ENCODE peak calls at places on chromosomes 16 and 17, in nine cellular contexts. N, X, I, Q, O, D, K, J and T are unnamed samples.

GRCh38 chr16:12210925-12211869 is 234.7 kb downstream of the SNX29 start:
- DNase-seq in Q (no peak), D (no peak), I (no peak), N (no peak), J (no peak), X (no peak), O (no peak), K (no peak), T (no peak)

GRCh38 chr16:73192227-73192894 is 144.4 kb upstream of the ZFHX3 start:
- DNase-seq in J (no peak), X (no peak), N (no peak), Q (no peak), O (peak), K (no peak), I (no peak), D (no peak), T (no peak)

GRCh38 chr17:28101919-28102318 is 59.4 kb downstream of the NLK start:
- DNase-seq in X (no peak), J (no peak), O (no peak), D (no peak), I (no peak), Q (no peak), K (no peak), N (no peak), T (no peak)

GRCh38 chr17:38885728-38886642 is 16.1 kb downstream of the LASP1 start:
- DNase-seq in K (no peak), I (no peak), J (no peak), X (peak), Q (no peak), D (no peak), N (no peak), O (peak), T (no peak)

GRCh38 chr17:596763-597644 is 117.6 kb downstream of the VPS53 start:
- DNase-seq in J (no peak), Q (no peak), O (no peak), X (peak), K (no peak), N (peak), I (peak), D (no peak), T (no peak)

GRCh38 chr16:74740795-74741304 is 33.8 kb downstream of the FA2H start:
- DNase-seq in X (no peak), D (no peak), Q (no peak), O (no peak), J (no peak), I (peak), K (no peak), N (no peak), T (no peak)

GRCh38 chr17:71762526-71762925 is 358.3 kb upstream of the SOX9 start:
- DNase-seq in Q (no peak), O (no peak), X (no peak), K (no peak), D (no peak), I (no peak), J (no peak), N (no peak), T (no peak)

GRCh38 chr16:89179148-89179484 is 7.6 kb downstream of the CDH15 start:
- DNase-seq in I (no peak), O (no peak), J (no peak), D (no peak), Q (no peak), N (no peak), K (no peak), X (no peak), T (no peak)

GRCh38 chr16:27532088-27532810 is 17.5 kb downstream of the GTF3C1 start:
- DNase-seq in X (no peak), K (no peak), J (no peak), N (no peak), Q (no peak), O (no peak), I (no peak), D (no peak), T (no peak)

GRCh38 chr17:64148699-64149098 is 18.8 kb upstream of the ERN1 start:
- DNase-seq in Q (no peak), I (peak), X (no peak), D (peak), O (no peak), K (no peak), J (no peak), N (peak), T (no peak)

GRCh38 chr17:8250101-8250500 is 1.0 kb downstream of the PFAS start:
- DNase-seq in O (no peak), D (no peak), J (no peak), I (no peak), K (no peak), N (no peak), Q (no peak), X (no peak), T (no peak)

GRCh38 chr17:80425835-80426426 is 11.0 kb downstream of the ENDOV start:
- DNase-seq in N (no peak), X (no peak), K (no peak), O (no peak), I (no peak), D (no peak), J (no peak), Q (no peak), T (no peak)

GRCh38 chr16:27315333-27316037 is 1.7 kb downstream of the IL4R start:
- DNase-seq in J (peak), Q (no peak), K (peak), X (peak), N (peak), I (peak), D (peak), O (peak), T (peak)

GRCh38 chr17:15323147-15323546 is 18.2 kb downstream of the TEKT3 start:
- DNase-seq in X (no peak), I (no peak), Q (no peak), K (no peak), J (no peak), N (no peak), D (no peak), O (no peak), T (no peak)

GRCh38 chr17:2909853-2910234 is 113.6 kb downstream of the RAP1GAP2 start:
- DNase-seq in K (no peak), Q (no peak), J (no peak), N (no peak), O (no peak), X (no peak), I (no peak), D (no peak), T (no peak)

GRCh38 chr16:56866955-56867830 is 2.2 kb downstream of the SLC12A3 start:
- DNase-seq in N (peak), O (peak), J (peak), Q (no peak), I (peak), X (peak), D (no peak), K (no peak), T (no peak)

GRCh38 chr16:23061669-23062068 is 87.6 kb downstream of the USP31 start:
- DNase-seq in J (no peak), K (no peak), D (no peak), N (no peak), Q (no peak), X (no peak), I (no peak), O (no peak), T (no peak)

GRCh38 chr17:7745748-7746470 is 28.4 kb downstream of the DNAH2 start:
- DNase-seq in Q (no peak), D (peak), K (no peak), X (no peak), O (no peak), N (no peak), J (no peak), I (peak), T (no peak)

GRCh38 chr16:27281285-27281684 is 12.7 kb upstream of the NSMCE1 start:
- DNase-seq in I (no peak), D (peak), Q (no peak), K (no peak), X (peak), O (no peak), N (no peak), J (no peak), T (no peak)

GRCh38 chr17:49439673-49440571 is 25.2 kb upstream of the PHB1 start:
- DNase-seq in I (no peak), X (no peak), D (no peak), J (no peak), O (peak), N (no peak), K (no peak), Q (peak), T (no peak)

GRCh38 chr17:28879886-28880571 is 17.5 kb downstream of the FLOT2 start:
- DNase-seq in I (no peak), Q (no peak), N (no peak), D (no peak), J (no peak), O (no peak), K (no peak), X (no peak), T (no peak)

GRCh38 chr17:32921013-32921412 is 6.9 kb upstream of the TMEM98 start:
- DNase-seq in Q (no peak), N (no peak), K (no peak), J (no peak), I (no peak), D (no peak), O (no peak), X (no peak), T (no peak)

GRCh38 chr16:72991645-72992044 is 56.3 kb downstream of the ZFHX3 start:
- DNase-seq in N (no peak), K (no peak), O (no peak), X (no peak), J (no peak), D (no peak), I (no peak), Q (no peak), T (no peak)

GRCh38 chr17:75044716-75045115 is 2.1 kb downstream of the ATP5PD start:
- DNase-seq in I (no peak), K (no peak), Q (no peak), X (no peak), N (no peak), J (no peak), D (no peak), O (no peak), T (no peak)

GRCh38 chr16:67571981-67572431 is 9.7 kb downstream of the CTCF start:
- DNase-seq in I (no peak), K (no peak), N (no peak), J (no peak), O (no peak), X (no peak), Q (no peak), D (no peak), T (no peak)

GRCh38 chr17:34443832-34444469 is 80.9 kb upstream of the CCL1 start:
- DNase-seq in O (peak), I (peak), N (peak), X (no peak), K (no peak), J (no peak), Q (no peak), D (no peak), T (no peak)

GRCh38 chr16:10625595-10626357 is 45.4 kb upstream of the EMP2 start:
- DNase-seq in X (no peak), D (no peak), O (no peak), N (no peak), K (no peak), I (peak), J (no peak), Q (no peak), T (no peak)

GRCh38 chr17:8611135-8611534 is 19.4 kb downstream of the MYH10 start:
- DNase-seq in X (no peak), N (no peak), D (no peak), O (no peak), Q (no peak), J (no peak), K (no peak), I (no peak), T (no peak)

GRCh38 chr16:56807011-56807675 is 57.9 kb upstream of the SLC12A3 start:
- DNase-seq in D (no peak), O (no peak), X (no peak), N (no peak), J (no peak), Q (no peak), I (peak), K (no peak), T (no peak)

GRCh38 chr17:17840751-17841591 is 4.2 kb upstream of the SREBF1 start:
- DNase-seq in D (no peak), I (no peak), K (no peak), J (no peak), O (peak), X (no peak), Q (no peak), N (peak), T (no peak)

GRCh38 chr16:11084484-11085024 is 140.2 kb downstream of the CLEC16A start:
- DNase-seq in J (no peak), Q (no peak), D (no peak), X (no peak), I (no peak), K (no peak), O (no peak), N (no peak), T (no peak)

GRCh38 chr16:5578980-5579379 is 481.4 kb upstream of the EEF2KMT start:
- DNase-seq in O (no peak), J (no peak), N (no peak), I (no peak), X (no peak), K (no peak), Q (no peak), D (no peak), T (no peak)

GRCh38 chr17:13538841-13539411 is 62.8 kb downstream of the HS3ST3A1 start:
- DNase-seq in J (no peak), I (no peak), N (no peak), O (no peak), D (no peak), K (no peak), X (no peak), Q (no peak), T (no peak)

GRCh38 chr16:52353249-52353648 is 193.7 kb downstream of the TOX3 start:
- DNase-seq in I (no peak), O (no peak), Q (no peak), D (no peak), J (no peak), K (no peak), X (no peak), N (no peak), T (no peak)